ENCODE peak calls at places on chromosome 17, in nine cellular contexts. G, K, O, F, C, J, R, N and U are unnamed samples.

GRCh38 chr17:73595068-73595865 is 49.0 kb downstream of the SDK2 start:
- DNase-seq in F (no peak), J (peak), G (no peak), N (no peak), K (peak), O (no peak), R (no peak), C (no peak), U (no peak)

GRCh38 chr17:68512967-68513474 is 791 bp downstream of the PRKAR1A start:
- DNase-seq in G (peak), J (peak), R (peak), F (no peak), C (no peak), O (peak), N (no peak), K (no peak), U (no peak)

GRCh38 chr17:57293077-57293476 is 36.8 kb downstream of the MSI2 start:
- DNase-seq in G (no peak), K (no peak), R (no peak), O (no peak), C (no peak), J (no peak), F (no peak), N (no peak), U (no peak)

GRCh38 chr17:79027925-79028491 is 4.0 kb downstream of the C1QTNF1 start:
- DNase-seq in N (no peak), J (peak), C (no peak), F (peak), R (peak), O (no peak), K (no peak), G (peak), U (no peak)

GRCh38 chr17:43661699-43662431 is at the start of gene MEOX1:
- DNase-seq in F (no peak), N (peak), G (peak), R (no peak), O (peak), J (peak), C (peak), K (no peak), U (peak)

GRCh38 chr17:17300624-17301568 is 2.3 kb upstream of the NT5M start:
- DNase-seq in F (no peak), O (peak), R (peak), K (peak), N (no peak), J (peak), G (peak), C (no peak), U (no peak)

GRCh38 chr17:18158022-18158600 is 25.5 kb upstream of the ALKBH5 start:
- DNase-seq in O (peak), N (peak), C (no peak), J (peak), K (peak), F (peak), G (peak), R (peak), U (peak)

GRCh38 chr17:14057591-14057990 is 11.7 kb upstream of the COX10 start:
- DNase-seq in J (peak), F (no peak), G (peak), N (no peak), R (no peak), O (no peak), C (no peak), K (no peak), U (no peak)

GRCh38 chr17:27793168-27793905 is 7.0 kb downstream of the NOS2 start:
- DNase-seq in G (no peak), J (no peak), F (no peak), N (no peak), O (no peak), R (peak), C (no peak), K (peak), U (no peak)

GRCh38 chr17:17119533-17119932 is 77.3 kb downstream of the MPRIP start:
- DNase-seq in C (no peak), K (no peak), R (peak), N (no peak), F (peak), O (peak), G (peak), J (peak), U (no peak)

GRCh38 chr17:56708670-56709410 is 115.3 kb downstream of the NOG start:
- DNase-seq in G (no peak), K (no peak), O (no peak), R (no peak), N (no peak), J (no peak), F (no peak), C (no peak), U (no peak)

GRCh38 chr17:64707077-64707591 is 45.0 kb upstream of the SMURF2 start:
- DNase-seq in N (peak), O (peak), R (peak), C (peak), K (peak), F (peak), G (peak), J (peak), U (peak)

GRCh38 chr17:15364615-15365014 is 23.2 kb upstream of the TEKT3 start:
- DNase-seq in N (no peak), C (no peak), J (no peak), R (no peak), G (no peak), F (no peak), K (no peak), O (no peak), U (no peak)

GRCh38 chr17:80696456-80696855 is 151.8 kb downstream of the RPTOR start:
- DNase-seq in F (no peak), J (peak), G (no peak), N (no peak), O (no peak), K (no peak), R (peak), C (no peak), U (no peak)

GRCh38 chr17:18041776-18042175 is 2.6 kb downstream of the GID4 start:
- DNase-seq in C (peak), K (no peak), J (peak), G (peak), F (peak), R (no peak), O (peak), N (no peak), U (peak)

GRCh38 chr17:45812102-45812501 is 28.0 kb downstream of the CRHR1 start:
- DNase-seq in J (peak), F (no peak), N (no peak), C (no peak), R (no peak), O (no peak), G (peak), K (no peak), U (no peak)

GRCh38 chr17:51351890-51352289 is 91.5 kb downstream of the UTP18 start:
- DNase-seq in J (peak), K (no peak), R (peak), F (no peak), O (peak), N (peak), C (peak), G (peak), U (no peak)

GRCh38 chr17:58316260-58316960 is 12.2 kb downstream of the TSPOAP1 start:
- DNase-seq in C (no peak), N (no peak), R (peak), F (no peak), K (peak), O (no peak), G (no peak), J (no peak), U (no peak)

GRCh38 chr17:63151981-63152523 is 186.0 kb downstream of the TANC2 start:
- DNase-seq in K (no peak), C (no peak), G (peak), F (no peak), J (peak), R (no peak), N (no peak), O (peak), U (peak)

GRCh38 chr17:17391575-17392370 is 85.0 kb upstream of the MED9 start:
- DNase-seq in N (no peak), J (no peak), F (peak), O (no peak), C (no peak), K (no peak), R (no peak), G (no peak), U (no peak)

GRCh38 chr17:47810200-47810821 is 11.3 kb downstream of the OSBPL7 start:
- DNase-seq in N (peak), F (no peak), J (peak), G (peak), R (no peak), O (peak), K (no peak), C (peak), U (peak)

GRCh38 chr17:79844869-79845600 is 5.8 kb upstream of the CBX4 start:
- DNase-seq in R (peak), F (peak), K (peak), C (no peak), J (no peak), G (no peak), N (no peak), O (no peak), U (no peak)

GRCh38 chr17:42101513-42102292 is 3.4 kb upstream of the ZNF385C start:
- DNase-seq in N (peak), C (no peak), F (peak), J (peak), G (peak), R (peak), O (peak), K (peak), U (no peak)

GRCh38 chr17:67359960-67360817 is 6.2 kb downstream of the PSMD12 start:
- DNase-seq in N (no peak), K (peak), J (peak), G (peak), O (peak), C (no peak), R (no peak), F (no peak), U (no peak)
- TF ChIP-seq CTCF in N (peak), K (no peak), J (peak), G (peak), O (peak), C (peak), R (no peak), F (peak), U (peak)

DNA sequence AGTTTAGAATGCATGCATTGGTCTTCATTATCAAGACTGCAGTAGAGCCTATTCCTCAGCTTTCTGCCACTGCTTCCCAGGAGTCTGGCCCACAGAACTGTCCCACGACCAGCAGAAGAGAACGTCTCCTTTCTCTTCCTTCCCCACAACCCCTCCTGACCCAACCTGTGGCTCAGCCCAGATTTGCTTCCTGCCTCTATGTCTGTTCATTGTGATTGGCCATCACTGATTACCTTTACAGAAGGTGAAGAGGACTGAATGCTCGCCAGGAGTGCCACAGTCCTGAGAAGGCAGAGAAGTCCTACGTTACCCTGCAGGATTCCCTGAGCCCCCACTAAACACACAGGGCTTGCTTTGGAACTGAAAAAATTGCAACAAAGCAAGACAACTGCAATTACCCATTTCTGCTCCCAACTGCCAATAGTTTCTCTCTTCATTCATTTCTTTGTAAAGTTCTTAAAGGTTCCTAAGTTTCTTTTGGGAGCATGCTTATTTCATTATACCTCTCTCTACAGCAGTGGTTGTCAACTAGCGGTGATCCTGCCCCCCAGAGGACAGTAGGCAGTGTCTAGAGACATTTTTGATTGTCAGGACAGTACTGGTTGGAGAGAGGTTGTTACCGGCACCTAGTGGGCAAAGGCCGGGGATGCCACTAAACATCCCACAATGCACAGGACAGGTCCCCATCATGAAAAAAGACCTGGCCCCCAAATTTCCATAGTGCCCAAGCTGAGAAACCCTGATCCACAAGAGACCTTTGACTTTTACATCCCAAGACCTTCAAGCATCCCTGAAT is 4.5 kb upstream of the NAT9 start:
- DNase-seq in C (no peak), F (no peak), G (no peak), R (no peak), K (peak), O (no peak), N (no peak), J (no peak), U (no peak)
- TF ChIP-seq CTCF in C (peak), F (no peak), G (peak), R (no peak), K (no peak), O (peak), N (peak), J (peak), U (no peak)

GRCh38 chr17:82351713-82352488 is 7.1 kb upstream of the TEX19 start:
- DNase-seq in C (peak), G (peak), F (peak), O (peak), J (peak), K (peak), R (peak), N (peak), U (peak)

GRCh38 chr17:82348866-82349265 is 10.2 kb upstream of the TEX19 start:
- DNase-seq in O (no peak), F (no peak), N (no peak), K (no peak), C (no peak), J (peak), R (no peak), G (no peak), U (no peak)

GRCh38 chr17:82351254-82351712 is 7.8 kb upstream of the TEX19 start:
- DNase-seq in R (no peak), K (no peak), C (no peak), J (no peak), N (no peak), F (peak), O (no peak), G (no peak), U (no peak)

GRCh38 chr17:82349287-82349701 is 9.8 kb upstream of the TEX19 start:
- DNase-seq in K (no peak), G (peak), O (no peak), N (no peak), J (peak), R (no peak), F (peak), C (peak), U (peak)

DNA sequence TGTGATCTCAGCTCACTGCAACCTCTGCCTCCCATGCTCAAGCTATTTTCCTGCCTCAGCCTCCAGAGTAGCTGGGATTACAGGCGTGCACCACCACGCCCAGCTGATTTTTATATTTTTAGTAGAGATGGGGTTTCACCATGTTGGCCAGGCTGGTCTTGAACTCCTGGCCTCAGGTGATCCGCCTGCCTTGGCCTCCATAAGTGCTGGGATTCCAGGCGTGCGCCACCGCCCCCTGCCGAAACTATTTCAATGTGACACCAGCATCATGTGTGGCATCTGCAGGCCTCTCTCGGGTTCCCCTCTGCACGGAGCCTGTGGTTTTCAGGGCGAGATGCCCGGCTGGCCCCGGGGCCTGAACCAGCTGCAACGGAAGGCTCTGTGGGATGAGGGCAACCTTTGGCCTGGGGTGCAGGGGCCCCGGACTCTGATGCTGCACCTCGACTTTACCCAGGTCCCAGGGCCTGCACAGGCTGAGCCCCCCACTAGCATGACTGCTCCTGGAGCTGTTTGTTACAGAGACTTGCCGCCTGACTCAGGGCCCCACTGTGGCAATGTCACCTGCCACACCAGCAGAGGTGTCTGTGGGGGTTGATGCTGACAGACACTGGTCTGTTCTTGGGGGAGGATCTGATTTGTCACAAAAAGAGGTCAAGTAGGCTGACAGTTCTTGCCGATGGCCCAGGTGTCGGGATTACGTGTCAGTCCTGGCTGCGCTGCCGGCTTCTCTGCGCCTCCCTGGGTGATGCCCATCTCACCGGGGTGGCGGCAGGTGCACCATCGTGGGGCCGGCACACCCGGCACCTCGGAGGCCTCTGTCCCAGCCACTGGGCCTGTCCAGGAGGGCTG is 8.6 kb upstream of the TEX19 start:
- DNase-seq in C (no peak), R (no peak), J (peak), O (no peak), K (no peak), G (no peak), N (no peak), F (peak), U (no peak)
- TF ChIP-seq CTCF in C (peak), R (no peak), J (peak), O (no peak), K (no peak), G (no peak), N (no peak), F (no peak), U (no peak)

DNA sequence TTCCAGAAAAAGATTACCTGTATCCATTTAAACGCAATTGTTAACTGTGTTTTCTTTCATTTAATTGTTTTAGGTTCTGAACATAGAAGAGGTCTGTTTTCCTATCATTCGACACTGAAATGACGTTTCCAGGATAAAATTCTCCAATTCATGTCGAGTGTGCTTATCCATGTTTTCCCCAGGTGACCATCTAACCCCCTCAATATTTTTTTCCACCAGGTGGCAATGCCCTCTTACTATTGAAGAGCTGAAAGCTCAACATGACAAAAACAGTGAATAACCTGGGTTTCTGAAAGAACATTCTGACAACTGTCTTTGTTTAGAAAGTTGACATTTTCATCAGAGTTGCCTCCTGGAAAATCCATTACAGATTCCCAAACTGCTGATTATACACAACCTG is 948.7 kb downstream of the KCNJ2 start:
- DNase-seq in G (no peak), C (no peak), F (no peak), K (peak), J (no peak), N (peak), R (no peak), O (peak), U (no peak)
- TF ChIP-seq CTCF in G (peak), C (no peak), F (peak), K (no peak), J (peak), N (peak), R (no peak), O (peak), U (no peak)

DNA sequence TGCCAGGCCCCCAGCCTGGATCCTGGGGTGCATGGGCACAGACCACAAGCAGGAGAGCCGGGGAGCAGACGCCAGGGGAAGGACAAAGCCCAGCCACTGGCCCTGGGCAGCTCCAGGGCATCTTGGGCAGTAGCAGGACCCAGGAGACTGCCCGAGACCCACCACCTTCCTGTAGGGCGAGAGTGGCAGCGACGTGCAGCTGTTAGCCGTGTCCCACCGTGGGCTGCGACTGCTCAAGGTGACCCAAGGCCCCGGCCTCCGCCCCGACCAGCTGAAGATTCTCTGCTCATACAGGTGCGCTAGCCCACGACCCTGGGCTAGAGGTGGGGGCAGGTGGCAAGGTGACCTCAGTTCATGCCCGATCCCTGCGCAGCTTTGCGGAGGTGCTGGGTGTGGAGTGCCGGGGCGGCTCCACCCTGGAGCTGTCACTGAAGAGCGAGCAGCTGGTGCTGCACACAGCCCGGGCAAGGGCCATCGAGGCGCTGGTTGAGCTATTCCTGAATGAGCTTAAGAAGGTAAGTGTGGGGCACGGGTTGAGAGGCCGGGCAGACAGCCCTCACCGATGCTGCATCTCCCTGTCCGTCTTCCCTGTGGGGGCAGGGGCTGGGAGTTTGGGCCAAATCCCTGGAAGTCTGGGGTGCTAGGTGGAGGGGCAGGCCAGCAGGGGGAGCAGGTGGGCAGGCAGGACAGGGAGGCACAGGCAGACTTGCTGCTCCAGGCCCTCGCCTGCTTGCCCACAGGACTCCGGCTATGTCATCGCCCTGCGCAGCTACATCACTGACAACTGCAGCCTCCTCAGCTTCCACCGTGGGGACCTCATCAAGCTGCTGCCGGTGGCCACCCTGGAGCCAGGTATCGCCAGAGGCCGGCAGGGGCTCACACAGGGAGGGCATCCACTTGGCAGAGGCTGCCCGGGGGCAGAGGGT is 13.5 kb upstream of the SMIM5 start:
- DNase-seq in O (peak), N (no peak), J (peak), C (no peak), K (peak), F (no peak), G (peak), R (no peak), U (no peak)
- TF ChIP-seq CTCF in O (peak), N (peak), J (peak), C (peak), K (peak), F (no peak), G (peak), R (no peak), U (peak)